ENCODE peak calls at places on chromosome 16, in six cellular contexts. G, B, K, F, U and V are unnamed samples.

GRCh38 chr16:75402174-75402820 is 31.0 kb downstream of the CFDP1 start:
- DNase-seq in G (no peak), U (no peak), K (no peak), B (peak), F (peak), V (no peak)

GRCh38 chr16:4344659-4345438 is 6.3 kb downstream of the PAM16 start:
- DNase-seq in K (no peak), B (no peak), F (peak), G (peak), U (peak), V (no peak)

GRCh38 chr16:67445441-67445912 is 14.6 kb downstream of the HSD11B2 start:
- DNase-seq in U (peak), B (no peak), F (no peak), G (no peak), K (no peak), V (no peak)

GRCh38 chr16:55367796-55368195 is 43.8 kb downstream of the IRX6 start:
- DNase-seq in B (no peak), U (no peak), G (no peak), F (peak), K (no peak), V (no peak)

GRCh38 chr16:31301708-31302400 is 42.1 kb downstream of the ITGAM start:
- DNase-seq in G (peak), K (peak), F (no peak), B (no peak), U (no peak), V (no peak)

GRCh38 chr16:67277294-67277998 is 1.9 kb upstream of the PLEKHG4 start:
- DNase-seq in B (no peak), F (peak), G (peak), U (no peak), K (peak), V (no peak)

GRCh38 chr16:27405546-27406451 is 3.8 kb downstream of the IL21R start:
- DNase-seq in G (no peak), K (no peak), B (no peak), F (peak), U (no peak), V (no peak)

GRCh38 chr16:49492090-49492801 is 118.6 kb downstream of the C16orf78 start:
- DNase-seq in U (peak), B (peak), K (peak), G (peak), F (no peak), V (peak)

GRCh38 chr16:83952587-83952939 is 477 bp upstream of the OSGIN1 start:
- DNase-seq in G (no peak), K (no peak), U (peak), B (no peak), F (no peak), V (no peak)

GRCh38 chr16:66256919-66257318 is 109.6 kb upstream of the CDH5 start:
- DNase-seq in U (no peak), G (no peak), K (no peak), F (no peak), B (no peak), V (no peak)

GRCh38 chr16:31141489-31142108 is 6.1 kb upstream of the PRSS8 start:
- DNase-seq in F (peak), U (peak), K (peak), G (no peak), B (no peak), V (peak)

DNA sequence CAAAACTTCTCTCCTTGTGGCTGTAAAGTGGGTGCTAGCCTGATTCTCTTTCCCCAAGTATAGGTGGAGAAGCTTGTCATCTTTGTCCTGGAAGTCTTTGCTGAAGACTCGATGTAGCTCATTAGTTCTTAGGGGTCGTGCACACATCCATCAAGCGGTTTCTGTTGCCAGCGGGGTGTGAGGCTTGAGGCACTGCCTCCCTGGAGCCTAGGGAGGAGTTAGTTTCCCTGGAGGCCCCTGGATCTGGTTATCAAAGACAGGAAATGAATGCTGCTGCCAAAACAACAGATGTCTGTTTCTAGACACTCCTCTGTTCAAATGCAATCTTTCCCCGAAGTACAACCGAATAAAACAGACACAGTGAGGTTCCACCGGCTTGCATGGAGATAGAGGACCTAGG is 17.4 kb downstream of the HS3ST4 start:
- DNase-seq in K (no peak), U (no peak), G (no peak), B (no peak), F (no peak), V (no peak)
- H3K4me3 ChIP-seq in K (no peak), U (no peak), G (no peak), B (no peak), F (no peak), V (no peak)

GRCh38 chr16:28930652-28931051 is 1.1 kb upstream of the CD19 start:
- DNase-seq in B (no peak), U (no peak), G (no peak), F (no peak), K (no peak), V (no peak)
- H3K4me3 ChIP-seq in B (no peak), U (no peak), G (no peak), F (no peak), K (no peak), V (no peak)

GRCh38 chr16:3009568-3010390 is 2.9 kb upstream of the CLDN9 start:
- DNase-seq in U (peak), G (no peak), B (peak), K (no peak), F (peak), V (peak)
- H3K4me3 ChIP-seq in U (no peak), G (no peak), B (no peak), K (no peak), F (no peak), V (no peak)

GRCh38 chr16:11913425-11914079 is 2.2 kb downstream of the GSPT1 start:
- DNase-seq in G (peak), K (no peak), B (no peak), U (no peak), F (peak), V (no peak)
- H3K4me3 ChIP-seq in G (peak), K (peak), B (peak), U (peak), F (peak), V (peak)

GRCh38 chr16:10813123-10813455 is 5.5 kb downstream of the TVP23A start:
- DNase-seq in B (no peak), U (no peak), G (no peak), F (no peak), K (no peak), V (no peak)
- H3K4me3 ChIP-seq in B (no peak), U (no peak), G (no peak), F (no peak), K (no peak), V (no peak)

GRCh38 chr16:29156511-29156910 is 171.7 kb downstream of the LAT start:
- DNase-seq in U (no peak), G (no peak), K (no peak), F (no peak), B (no peak), V (no peak)
- H3K4me3 ChIP-seq in U (no peak), G (no peak), K (no peak), F (no peak), B (no peak), V (no peak)

GRCh38 chr16:89264800-89265550 is 47.5 kb downstream of the ZNF778 start:
- DNase-seq in K (no peak), F (no peak), U (no peak), B (no peak), G (no peak), V (no peak)
- H3K4me3 ChIP-seq in K (no peak), F (no peak), U (no peak), B (no peak), G (no peak), V (no peak)

GRCh38 chr16:76963614-76964315 is 227.2 kb upstream of the MON1B start:
- DNase-seq in K (no peak), B (no peak), G (no peak), F (no peak), U (no peak), V (no peak)

GRCh38 chr16:76970087-76970744 is 220.8 kb upstream of the MON1B start:
- DNase-seq in U (no peak), F (no peak), B (no peak), K (no peak), G (peak), V (no peak)

GRCh38 chr16:76959166-76959565 is 231.8 kb upstream of the MON1B start:
- DNase-seq in K (no peak), F (no peak), G (no peak), B (no peak), U (no peak), V (no peak)

DNA sequence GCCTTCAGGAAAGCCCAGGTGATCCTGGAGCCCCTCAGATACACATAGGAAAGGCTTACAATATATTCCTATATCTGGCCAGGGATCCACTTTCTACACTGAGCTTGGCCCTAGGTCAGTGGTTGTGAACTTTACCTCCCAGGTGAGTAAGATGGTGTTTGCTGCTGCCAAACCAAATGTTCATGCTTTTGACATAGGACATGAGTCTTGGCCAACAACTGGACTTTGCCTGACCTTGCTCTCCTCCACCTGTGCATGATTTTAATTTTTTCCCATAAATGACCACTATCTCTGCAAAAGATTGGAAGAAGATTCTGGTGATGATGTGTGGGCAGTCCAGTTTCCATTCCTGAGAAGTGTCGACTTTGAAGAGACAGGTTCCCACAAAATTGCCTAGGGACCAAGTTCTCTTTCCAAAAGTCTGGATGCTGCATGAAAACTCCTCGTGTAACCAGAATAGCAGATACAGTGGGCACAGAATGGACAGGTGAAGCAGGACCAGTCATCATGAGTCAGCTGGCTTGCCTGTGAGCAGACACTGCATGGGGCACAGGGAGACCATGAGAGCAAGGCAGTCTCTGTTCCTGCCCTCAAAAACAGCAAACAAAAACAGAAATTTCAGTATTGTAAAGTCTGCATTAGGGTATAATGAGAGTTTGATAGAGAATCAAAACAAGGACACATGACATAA is 226.4 kb upstream of the MON1B start:
- DNase-seq in F (no peak), G (no peak), B (no peak), U (no peak), K (no peak), V (no peak)
- H3K4me3 ChIP-seq in F (no peak), G (no peak), B (no peak), U (no peak), K (no peak), V (no peak)